ENCODE peak calls at places on chromosomes 3 and 15, in five cellular contexts. One of them, this sample, is unnamed.

GRCh38 chr15:81118361-81118760 is 15.7 kb upstream of the CFAP161 start:
- DNase-seq in MM.1S: no peak
- DNase-seq in amniotic stem cell: no peak
- DNase-seq in HTR-8/SVneo: no peak
- DNase-seq in GM20000: no peak
- DNase-seq in this sample: no peak

GRCh38 chr3:31880482-31881078 is 100.5 kb downstream of the OSBPL10 start:
- DNase-seq in MM.1S: no peak
- DNase-seq in GM20000: no peak
- DNase-seq in HTR-8/SVneo: no peak
- DNase-seq in amniotic stem cell: no peak
- DNase-seq in this sample: no peak

GRCh38 chr15:81941479-81941878 is 104.3 kb downstream of the MEX3B start:
- DNase-seq in HTR-8/SVneo: no peak
- DNase-seq in amniotic stem cell: no peak
- DNase-seq in MM.1S: no peak
- DNase-seq in GM20000: no peak
- DNase-seq in this sample: no peak

GRCh38 chr3:12046406-12046805 is 42.2 kb downstream of the SYN2 start:
- DNase-seq in HTR-8/SVneo: no peak
- DNase-seq in GM20000: no peak
- DNase-seq in amniotic stem cell: no peak
- DNase-seq in MM.1S: no peak
- DNase-seq in this sample: no peak

GRCh38 chr15:34855397-34855796 is 60.0 kb upstream of the ACTC1 start:
- DNase-seq in amniotic stem cell: peak
- DNase-seq in MM.1S: no peak
- DNase-seq in HTR-8/SVneo: no peak
- DNase-seq in GM20000: no peak
- DNase-seq in this sample: no peak

GRCh38 chr3:29385056-29385455 is 104.2 kb downstream of the RBMS3 start:
- DNase-seq in amniotic stem cell: no peak
- DNase-seq in HTR-8/SVneo: no peak
- DNase-seq in MM.1S: no peak
- DNase-seq in GM20000: no peak
- DNase-seq in this sample: no peak

GRCh38 chr15:69265347-69265955 is 33.3 kb upstream of the PAQR5 start:
- DNase-seq in amniotic stem cell: no peak
- DNase-seq in GM20000: no peak
- DNase-seq in MM.1S: peak
- DNase-seq in HTR-8/SVneo: peak
- DNase-seq in this sample: no peak

GRCh38 chr3:22475665-22476064 is 724.7 kb upstream of the ZNF385D start:
- DNase-seq in MM.1S: no peak
- DNase-seq in amniotic stem cell: no peak
- DNase-seq in GM20000: no peak
- DNase-seq in HTR-8/SVneo: no peak
- DNase-seq in this sample: no peak

GRCh38 chr3:61682671-61683408 is 121.5 kb downstream of the PTPRG start:
- DNase-seq in HTR-8/SVneo: no peak
- DNase-seq in amniotic stem cell: peak
- DNase-seq in GM20000: no peak
- DNase-seq in MM.1S: no peak
- DNase-seq in this sample: no peak

GRCh38 chr3:105806361-105806760 is 62.5 kb downstream of the CBLB start:
- DNase-seq in MM.1S: no peak
- DNase-seq in HTR-8/SVneo: peak
- DNase-seq in amniotic stem cell: peak
- DNase-seq in GM20000: peak
- DNase-seq in this sample: no peak

GRCh38 chr3:23567917-23568316 is 237.8 kb upstream of the UBE2E1 start:
- DNase-seq in amniotic stem cell: peak
- DNase-seq in MM.1S: peak
- DNase-seq in HTR-8/SVneo: peak
- DNase-seq in GM20000: no peak
- DNase-seq in this sample: no peak

GRCh38 chr3:123778991-123779622 is 105.0 kb downstream of the MYLK start:
- DNase-seq in MM.1S: no peak
- DNase-seq in GM20000: no peak
- DNase-seq in amniotic stem cell: no peak
- DNase-seq in HTR-8/SVneo: no peak
- DNase-seq in this sample: no peak

GRCh38 chr3:160577551-160578195 is 12.3 kb upstream of the KPNA4 start:
- DNase-seq in amniotic stem cell: no peak
- DNase-seq in HTR-8/SVneo: peak
- DNase-seq in GM20000: no peak
- DNase-seq in MM.1S: no peak
- DNase-seq in this sample: no peak

GRCh38 chr3:51630513-51630912 is 40.5 kb upstream of the TEX264 start:
- DNase-seq in amniotic stem cell: no peak
- DNase-seq in HTR-8/SVneo: no peak
- DNase-seq in MM.1S: no peak
- DNase-seq in GM20000: no peak
- DNase-seq in this sample: no peak

GRCh38 chr15:40059821-40060220 is 20.8 kb upstream of the SRP14 start:
- DNase-seq in HTR-8/SVneo: no peak
- DNase-seq in MM.1S: no peak
- DNase-seq in GM20000: no peak
- DNase-seq in amniotic stem cell: no peak
- DNase-seq in this sample: no peak

GRCh38 chr15:70062321-70062956 is 35.3 kb downstream of the TLE3 start:
- DNase-seq in HTR-8/SVneo: no peak
- DNase-seq in amniotic stem cell: no peak
- DNase-seq in GM20000: no peak
- DNase-seq in MM.1S: no peak
- DNase-seq in this sample: no peak

GRCh38 chr3:122586098-122586497 is 8.6 kb downstream of the PARP15 start:
- DNase-seq in amniotic stem cell: no peak
- DNase-seq in HTR-8/SVneo: no peak
- DNase-seq in MM.1S: no peak
- DNase-seq in GM20000: no peak
- DNase-seq in this sample: no peak

GRCh38 chr3:12230406-12230805 is 58.5 kb upstream of the PPARG start:
- DNase-seq in HTR-8/SVneo: no peak
- DNase-seq in amniotic stem cell: no peak
- DNase-seq in GM20000: no peak
- DNase-seq in MM.1S: no peak
- DNase-seq in this sample: no peak

GRCh38 chr15:39665629-39666245 is 84.9 kb downstream of the THBS1 start:
- DNase-seq in HTR-8/SVneo: no peak
- DNase-seq in MM.1S: no peak
- DNase-seq in amniotic stem cell: no peak
- DNase-seq in GM20000: no peak
- DNase-seq in this sample: no peak

GRCh38 chr3:48784426-48785120 is 63.1 kb downstream of the PRKAR2A start:
- DNase-seq in GM20000: no peak
- DNase-seq in HTR-8/SVneo: no peak
- DNase-seq in MM.1S: no peak
- DNase-seq in amniotic stem cell: no peak
- DNase-seq in this sample: no peak

GRCh38 chr3:30539772-30540171 is 66.6 kb upstream of the TGFBR2 start:
- DNase-seq in GM20000: no peak
- DNase-seq in HTR-8/SVneo: no peak
- DNase-seq in MM.1S: no peak
- DNase-seq in amniotic stem cell: no peak
- DNase-seq in this sample: no peak

GRCh38 chr3:79651536-79652065 is 116.2 kb downstream of the ROBO1 start:
- DNase-seq in HTR-8/SVneo: no peak
- DNase-seq in MM.1S: no peak
- DNase-seq in amniotic stem cell: no peak
- DNase-seq in GM20000: no peak
- DNase-seq in this sample: no peak

GRCh38 chr15:80563372-80563997 is 131.6 kb upstream of the ABHD17C start:
- DNase-seq in HTR-8/SVneo: no peak
- DNase-seq in GM20000: no peak
- DNase-seq in MM.1S: no peak
- DNase-seq in amniotic stem cell: no peak
- DNase-seq in this sample: no peak

GRCh38 chr3:152745677-152746076 is 89.3 kb upstream of the P2RY1 start:
- DNase-seq in GM20000: no peak
- DNase-seq in HTR-8/SVneo: no peak
- DNase-seq in amniotic stem cell: no peak
- DNase-seq in MM.1S: no peak
- DNase-seq in this sample: no peak

GRCh38 chr3:187740446-187741399 is 4.5 kb downstream of the BCL6 start:
- DNase-seq in amniotic stem cell: no peak
- DNase-seq in GM20000: peak
- DNase-seq in MM.1S: peak
- DNase-seq in HTR-8/SVneo: no peak
- DNase-seq in this sample: peak

GRCh38 chr15:48001393-48002059 is 119.3 kb upstream of the SLC24A5 start:
- DNase-seq in GM20000: peak
- DNase-seq in HTR-8/SVneo: no peak
- DNase-seq in amniotic stem cell: no peak
- DNase-seq in MM.1S: peak
- DNase-seq in this sample: no peak

GRCh38 chr3:157786216-157786615 is 283.0 kb upstream of the VEPH1 start:
- DNase-seq in amniotic stem cell: peak
- DNase-seq in GM20000: no peak
- DNase-seq in MM.1S: no peak
- DNase-seq in HTR-8/SVneo: peak
- DNase-seq in this sample: no peak

GRCh38 chr15:43293402-43293801 is 26.7 kb upstream of the TGM5 start:
- DNase-seq in HTR-8/SVneo: no peak
- DNase-seq in amniotic stem cell: no peak
- DNase-seq in MM.1S: no peak
- DNase-seq in GM20000: peak
- DNase-seq in this sample: no peak

GRCh38 chr15:91237493-91237892 is 137.4 kb downstream of the SV2B start:
- DNase-seq in MM.1S: no peak
- DNase-seq in HTR-8/SVneo: no peak
- DNase-seq in amniotic stem cell: no peak
- DNase-seq in GM20000: no peak
- DNase-seq in this sample: no peak

GRCh38 chr3:112111785-112112402 is 21.2 kb downstream of the GCSAM start:
- DNase-seq in GM20000: peak
- DNase-seq in amniotic stem cell: peak
- DNase-seq in HTR-8/SVneo: peak
- DNase-seq in MM.1S: peak
- DNase-seq in this sample: peak

GRCh38 chr3:106065831-106066230 is 197.0 kb upstream of the CBLB start:
- DNase-seq in GM20000: no peak
- DNase-seq in amniotic stem cell: no peak
- DNase-seq in HTR-8/SVneo: no peak
- DNase-seq in MM.1S: no peak
- DNase-seq in this sample: no peak

GRCh38 chr3:122993573-122993972 is 34.0 kb downstream of the SEMA5B start:
- DNase-seq in MM.1S: no peak
- DNase-seq in amniotic stem cell: no peak
- DNase-seq in GM20000: no peak
- DNase-seq in HTR-8/SVneo: no peak
- DNase-seq in this sample: no peak

GRCh38 chr3:29169456-29169855 is 111.4 kb upstream of the RBMS3 start:
- DNase-seq in MM.1S: no peak
- DNase-seq in amniotic stem cell: no peak
- DNase-seq in HTR-8/SVneo: no peak
- DNase-seq in GM20000: no peak
- DNase-seq in this sample: no peak

GRCh38 chr3:127408684-127409420 is 121.0 kb upstream of the PRR20G start:
- DNase-seq in amniotic stem cell: no peak
- DNase-seq in HTR-8/SVneo: no peak
- DNase-seq in MM.1S: no peak
- DNase-seq in GM20000: no peak
- DNase-seq in this sample: no peak